ENCODE peak calls at places on chromosome 20, in four cellular contexts. G, T, L and D are unnamed samples.

GRCh38 chr20:836188-836587 is 2.7 kb downstream of the FAM110A start:
- DNase-seq in G (no peak), T (no peak), L (no peak), D (no peak)

GRCh38 chr20:8583209-8584106 is 451.4 kb downstream of the PLCB1 start:
- DNase-seq in G (peak; percentile 73), T (no peak), L (no peak), D (no peak)

GRCh38 chr20:40320612-40321011 is 368.4 kb downstream of the MAFB start:
- DNase-seq in G (no peak), T (no peak), L (no peak), D (no peak)

GRCh38 chr20:13009682-13010406 is 1.1 kb downstream of the SPTLC3 start:
- DNase-seq in G (peak; percentile 63), T (no peak), L (no peak), D (no peak)

GRCh38 chr20:36399147-36399968 is 93.2 kb downstream of the DLGAP4 start:
- DNase-seq in G (peak; percentile 88), T (peak; percentile 73), L (peak; percentile 78), D (peak; percentile 96)

GRCh38 chr20:8853805-8854338 is 215.0 kb upstream of the PLCB4 start:
- DNase-seq in G (peak; percentile 89), T (peak; percentile 70), L (peak; percentile 41), D (no peak)

GRCh38 chr20:17934141-17934862 is 34.3 kb downstream of the SNX5 start:
- DNase-seq in G (no peak), T (no peak), L (no peak), D (no peak)

GRCh38 chr20:32792316-32792715 is 27.4 kb upstream of the MAPRE1 start:
- DNase-seq in G (peak; percentile 75), T (no peak), L (peak; percentile 35), D (no peak)

GRCh38 chr20:47765715-47766594 is 19.3 kb downstream of the SULF2 start:
- DNase-seq in G (no peak), T (no peak), L (no peak), D (no peak)

GRCh38 chr20:32539063-32539816 is 45.9 kb downstream of the NOL4L start:
- DNase-seq in G (no peak), T (no peak), L (no peak), D (no peak)

GRCh38 chr20:55166063-55166462 is 690.7 kb downstream of the DOK5 start:
- DNase-seq in G (no peak), T (no peak), L (no peak), D (no peak)

GRCh38 chr20:5400164-5400762 is 83.5 kb upstream of the PROKR2 start:
- DNase-seq in G (peak; percentile 35), T (no peak), L (peak; percentile 10), D (peak; percentile 42)

GRCh38 chr20:61303675-61304074 is 51.6 kb downstream of the CDH4 start:
- DNase-seq in G (no peak), T (no peak), L (no peak), D (no peak)

GRCh38 chr20:7665311-7665863 is 274.9 kb downstream of the HAO1 start:
- DNase-seq in G (no peak), T (no peak), L (no peak), D (no peak)

GRCh38 chr20:55174172-55174571 is 698.8 kb downstream of the DOK5 start:
- DNase-seq in G (no peak), T (no peak), L (no peak), D (no peak)

GRCh38 chr20:50120935-50121693 is 8.2 kb upstream of the UBE2V1 start:
- DNase-seq in G (peak; percentile 84), T (peak; percentile 79), L (no peak), D (peak; percentile 70)

GRCh38 chr20:49461894-49462293 is 20.6 kb downstream of the KCNB1 start:
- DNase-seq in G (no peak), T (no peak), L (no peak), D (no peak)

GRCh38 chr20:59809630-59810375 is 123.6 kb downstream of the SYCP2 start:
- DNase-seq in G (no peak), T (no peak), L (no peak), D (no peak)

GRCh38 chr20:46222521-46223007 is 85.7 kb downstream of the CDH22 start:
- DNase-seq in G (no peak), T (no peak), L (no peak), D (peak; percentile 62)
- TF ChIP-seq HMGXB4 in G (no peak), T (no peak), L (no peak), D (no peak)

GRCh38 chr20:37418591-37418990 is 72.7 kb downstream of the SRC start:
- DNase-seq in G (no peak), T (no peak), L (no peak), D (no peak)
- TF ChIP-seq HMGXB4 in G (no peak), T (no peak), L (no peak), D (no peak)

GRCh38 chr20:38798266-38798665 is 7.2 kb upstream of the PPP1R16B start:
- DNase-seq in G (no peak), T (no peak), L (no peak), D (no peak)
- TF ChIP-seq HMGXB4 in G (no peak), T (no peak), L (no peak), D (no peak)

DNA sequence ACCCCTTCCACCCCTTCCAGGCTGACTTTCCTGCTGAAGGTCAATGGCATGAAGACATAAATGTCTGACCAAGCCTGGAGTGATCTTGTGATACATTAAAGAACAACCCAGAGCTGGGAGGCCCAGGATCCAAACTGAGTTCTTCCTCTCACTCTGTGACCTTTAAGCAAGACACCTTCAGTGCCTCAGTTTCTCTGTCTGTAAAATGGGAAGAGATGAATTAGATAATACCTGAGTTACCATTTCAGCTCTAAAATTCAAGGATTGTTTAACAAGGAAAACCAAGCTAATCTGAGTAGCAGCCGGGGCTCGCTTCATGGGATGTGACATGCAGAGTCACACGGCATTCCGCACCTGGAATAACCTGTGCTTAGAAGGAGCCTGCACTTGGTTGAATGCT is 7.0 kb upstream of the NFATC2 start:
- DNase-seq in G (no peak), T (no peak), L (no peak), D (no peak)
- TF ChIP-seq HMGXB4 in G (no peak), T (no peak), L (no peak), D (no peak)

GRCh38 chr20:25067102-25067987 is 9.4 kb upstream of the ACSS1 start:
- DNase-seq in G (no peak), T (no peak), L (no peak), D (peak; percentile 2)

GRCh38 chr20:25064561-25064960 is 6.6 kb upstream of the ACSS1 start:
- DNase-seq in G (no peak), T (no peak), L (no peak), D (no peak)

GRCh38 chr20:25065625-25066338 is 7.8 kb upstream of the ACSS1 start:
- DNase-seq in G (peak; percentile 65), T (peak; percentile 76), L (peak; percentile 43), D (peak; percentile 57)

GRCh38 chr20:25065044-25065624 is 7.2 kb upstream of the ACSS1 start:
- DNase-seq in G (no peak), T (no peak), L (no peak), D (peak; percentile 5)

GRCh38 chr20:25066386-25066785 is 8.4 kb upstream of the ACSS1 start:
- DNase-seq in G (no peak), T (no peak), L (no peak), D (peak; percentile 8)
- TF ChIP-seq HMGXB4 in G (no peak), T (no peak), L (no peak), D (no peak)

DNA sequence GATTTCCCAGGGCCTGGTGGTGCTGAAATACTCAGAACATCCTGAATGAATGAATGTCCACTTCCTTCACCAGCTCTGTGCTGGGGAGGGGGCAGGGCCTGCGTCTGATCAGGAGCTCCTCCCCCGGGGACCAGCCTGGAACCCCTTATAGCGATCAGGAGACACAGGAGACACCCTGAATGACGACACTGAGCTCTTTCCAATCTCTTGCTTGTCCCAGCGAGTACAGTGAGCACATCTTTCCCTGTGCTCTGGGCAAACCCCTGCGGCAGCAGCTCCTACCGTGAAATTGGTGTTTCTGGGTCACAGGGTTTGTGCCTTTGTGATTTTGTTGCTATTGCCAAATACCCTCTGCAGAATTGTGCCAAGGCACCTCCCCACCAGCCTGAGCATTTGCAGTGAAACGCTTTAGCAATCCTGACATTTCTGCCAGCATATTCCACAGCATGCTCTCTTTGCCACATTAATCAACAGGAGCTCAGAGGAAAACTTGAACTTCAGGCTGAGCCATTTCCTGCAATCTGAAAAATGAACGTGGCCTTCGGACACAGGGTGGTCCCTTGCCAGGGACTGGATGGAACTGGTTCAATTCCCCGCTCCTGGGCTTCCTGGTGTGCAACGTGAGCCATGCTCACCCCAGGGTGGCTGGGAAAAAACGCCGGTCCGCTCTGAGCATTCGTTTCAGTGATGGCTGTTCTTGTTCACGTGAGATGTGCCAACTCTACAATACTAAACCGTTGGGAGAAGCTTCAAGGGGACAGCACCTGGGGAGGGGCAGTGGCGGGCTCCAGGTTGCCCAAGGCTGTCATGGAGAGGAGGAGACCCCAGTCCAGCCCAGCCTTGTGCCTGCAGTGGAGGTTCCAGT is 23.0 kb upstream of the MRGBP start:
- DNase-seq in G (no peak), T (no peak), L (no peak), D (no peak)
- TF ChIP-seq HMGXB4 in G (no peak), T (no peak), L (no peak), D (no peak)

GRCh38 chr20:44702776-44703175 is 12.4 kb upstream of the CCN5 start:
- DNase-seq in G (no peak), T (no peak), L (no peak), D (no peak)

GRCh38 chr20:44701889-44702288 is 13.3 kb upstream of the CCN5 start:
- DNase-seq in G (no peak), T (no peak), L (no peak), D (no peak)

GRCh38 chr20:44698351-44698750 is 16.8 kb upstream of the CCN5 start:
- DNase-seq in G (no peak), T (no peak), L (no peak), D (no peak)

GRCh38 chr20:44701116-44701865 is 13.9 kb upstream of the CCN5 start:
- DNase-seq in G (peak; percentile 41), T (no peak), L (no peak), D (peak; percentile 59)

DNA sequence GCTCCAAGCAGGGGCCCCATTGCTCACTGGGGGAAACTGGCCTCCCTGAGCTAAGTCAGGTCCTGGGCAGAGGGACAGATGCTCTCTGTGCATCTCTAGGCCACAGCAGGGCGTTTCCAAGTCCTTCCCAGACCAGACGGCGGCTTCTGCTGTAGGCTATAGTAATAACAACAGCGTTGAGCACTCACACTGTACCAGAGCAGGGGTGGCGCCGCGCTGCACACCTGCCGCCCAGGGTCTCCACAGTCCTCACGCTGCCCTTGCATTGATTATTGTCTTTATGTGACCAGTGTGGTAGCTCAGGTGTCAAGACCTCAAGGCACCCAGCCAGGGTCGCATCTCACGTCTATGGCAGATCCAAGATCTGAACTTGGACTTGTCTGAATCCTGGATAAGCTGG is 14.9 kb upstream of the CCN5 start:
- DNase-seq in G (no peak), T (no peak), L (no peak), D (no peak)
- TF ChIP-seq HMGXB4 in G (no peak), T (no peak), L (no peak), D (no peak)

DNA sequence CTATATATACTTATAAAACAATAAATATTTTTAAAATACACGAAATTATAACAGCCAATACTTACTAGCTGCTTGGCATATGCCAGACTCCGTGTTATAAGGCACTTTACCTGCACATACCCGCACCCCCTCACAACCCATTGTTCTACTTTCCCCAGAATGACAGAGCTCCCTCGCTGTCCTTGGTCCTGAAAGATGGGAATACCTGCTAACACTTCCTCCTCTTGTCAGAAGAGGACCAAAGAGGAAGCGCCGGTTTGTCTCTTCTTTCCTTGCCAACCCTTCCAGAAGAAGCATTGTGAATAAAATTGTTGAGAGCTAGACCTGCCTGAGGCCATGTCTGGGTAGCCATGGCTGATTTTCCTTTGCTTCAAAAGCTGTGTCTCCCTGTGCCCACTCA is 149.3 kb downstream of the PTPRT start:
- DNase-seq in G (peak; percentile 33), T (no peak), L (peak; percentile 32), D (peak; percentile 73)
- TF ChIP-seq HMGXB4 in G (no peak), T (no peak), L (no peak), D (no peak)